ENCODE peak calls at places on chromosomes 4 and X, in nine cellular contexts. N is T-helper 1 cell, D is AG09319, E is SK-N-SH, Y is KG1, P is tibial artery, G is uterus, V is HT1080, M is fibroblast of pulmonary artery. F is an unnamed sample.

GRCh38 chrX:69146739-69147138 is 18.5 kb downstream of the PJA1 start:
- DNase-seq in E (no peak), G (no peak), M (no peak), Y (no peak), P (no peak), D (no peak), N (no peak), V (no peak), F (no peak)

GRCh38 chrX:31435592-31435991 is 363.8 kb upstream of the FTHL17 start:
- DNase-seq in V (no peak), E (no peak), P (no peak), D (no peak), N (no peak), G (no peak), Y (no peak), M (peak; percentile 8), F (no peak)

GRCh38 chr4:106691749-106692148 is 323.2 kb upstream of the GIMD1 start:
- DNase-seq in V (peak; percentile 28), E (peak; percentile 16), G (no peak), M (peak; percentile 22), N (no peak), P (no peak), D (no peak), Y (no peak), F (no peak)

GRCh38 chrX:21655901-21656586 is 2.1 kb downstream of the KLHL34 start:
- DNase-seq in D (no peak), E (peak; percentile 15), N (no peak), M (no peak), G (no peak), Y (no peak), V (no peak), P (no peak), F (no peak)

GRCh38 chr4:175891863-175892262 is 79.8 kb upstream of the GPM6A start:
- DNase-seq in Y (no peak), M (peak; percentile 32), P (no peak), N (no peak), G (no peak), V (peak; percentile 31), E (peak; percentile 1), D (no peak), F (no peak)

GRCh38 chr4:137960371-137961050 is 281.6 kb downstream of the SLC7A11 start:
- DNase-seq in G (no peak), M (peak; percentile 75), P (no peak), D (peak; percentile 32), Y (no peak), V (peak; percentile 76), N (no peak), E (no peak), F (no peak)

GRCh38 chr4:175882891-175883290 is 70.8 kb upstream of the GPM6A start:
- DNase-seq in M (no peak), G (no peak), E (no peak), V (no peak), D (no peak), P (no peak), N (no peak), Y (no peak), F (no peak)

GRCh38 chrX:71917621-71918341 is 7.1 kb downstream of the NHSL2 start:
- DNase-seq in N (no peak), Y (no peak), G (peak; percentile 30), V (peak; percentile 86), E (no peak), M (peak; percentile 65), P (no peak), D (no peak), F (no peak)

GRCh38 chrX:37922926-37923325 is 75.6 kb upstream of the DYNLT3 start:
- DNase-seq in Y (no peak), G (no peak), V (no peak), D (no peak), E (no peak), M (peak; percentile 8), N (no peak), P (no peak), F (no peak)

GRCh38 chrX:1354036-1355019 is 17.7 kb downstream of the IL3RA start:
- DNase-seq in V (no peak), N (no peak), E (no peak), Y (no peak), D (no peak), G (no peak), P (no peak), M (no peak), F (no peak)

GRCh38 chr4:130356873-130357272 is 1260.9 kb downstream of the C4orf33 start:
- DNase-seq in E (no peak), Y (no peak), N (no peak), G (no peak), M (no peak), P (no peak), V (no peak), D (no peak), F (no peak)

GRCh38 chr4:116877069-116877468 is 208.3 kb downstream of the TRAM1L1 start:
- DNase-seq in D (no peak), P (no peak), N (no peak), G (no peak), M (no peak), V (no peak), Y (no peak), E (no peak), F (no peak)

GRCh38 chrX:2572740-2573139 is 72.0 kb upstream of the DHRSX start:
- DNase-seq in M (peak; percentile 15), E (no peak), Y (no peak), G (no peak), N (no peak), D (no peak), V (peak; percentile 55), P (peak; percentile 19), F (no peak)

GRCh38 chr4:16225996-16226815 is at the start of gene TAPT1:
- DNase-seq in E (peak; percentile 93), P (peak; percentile 92), Y (peak; percentile 16), D (no peak), G (peak; percentile 84), N (peak; percentile 62), M (peak; percentile 56), V (no peak), F (no peak)

GRCh38 chr4:3675251-3676115 is 90.7 kb upstream of the ADRA2C start:
- DNase-seq in V (peak; percentile 17), Y (no peak), M (no peak), D (no peak), G (no peak), P (peak; percentile 56), N (no peak), E (no peak), F (no peak)

GRCh38 chrX:49071877-49072711 is 1.7 kb downstream of the PRAF2 start:
- DNase-seq in D (peak; percentile 37), M (peak; percentile 73), N (no peak), V (no peak), Y (no peak), G (peak; percentile 84), E (peak; percentile 71), P (peak; percentile 89), F (no peak)

GRCh38 chr4:117137143-117137542 is 51.8 kb upstream of the TRAM1L1 start:
- DNase-seq in N (no peak), G (no peak), D (no peak), Y (no peak), V (peak; percentile 95), M (peak; percentile 55), E (no peak), P (no peak), F (no peak)

GRCh38 chrX:15579778-15580747 is 20.7 kb downstream of the ACE2 start:
- DNase-seq in E (no peak), N (no peak), Y (no peak), M (peak; percentile 81), D (no peak), V (no peak), P (no peak), G (no peak), F (no peak)

GRCh38 chrX:147875866-147876596 is 35.7 kb upstream of the FMR1 start:
- DNase-seq in P (no peak), D (no peak), M (peak; percentile 49), E (no peak), N (no peak), V (no peak), G (no peak), Y (peak; percentile 1), F (no peak)

GRCh38 chrX:106599411-106599810 is 12.4 kb upstream of the RADX start:
- DNase-seq in V (no peak), E (no peak), D (no peak), P (no peak), N (no peak), G (no peak), M (no peak), Y (no peak), F (no peak)

GRCh38 chr4:185033950-185034349 is 15.7 kb downstream of the HELT start:
- DNase-seq in E (no peak), D (no peak), V (no peak), P (no peak), G (no peak), M (no peak), N (no peak), Y (no peak), F (no peak)

GRCh38 chr4:38154681-38155588 is 194.7 kb downstream of the PTTG2 start:
- DNase-seq in M (no peak), Y (no peak), E (no peak), P (no peak), V (no peak), G (no peak), N (no peak), D (no peak), F (no peak)

GRCh38 chr4:1398686-1399507 is 7.3 kb downstream of the NKX1-1 start:
- DNase-seq in Y (no peak), P (peak; percentile 48), V (no peak), M (no peak), N (peak; percentile 4), G (peak; percentile 4), D (no peak), E (peak; percentile 12), F (no peak)

GRCh38 chr4:87326460-87326859 is 3.8 kb upstream of the HSD17B13 start:
- DNase-seq in D (no peak), Y (no peak), N (no peak), M (no peak), V (no peak), E (no peak), G (no peak), P (no peak), F (no peak)

GRCh38 chrX:111360839-111361238 is 51.2 kb downstream of the DCX start:
- DNase-seq in M (no peak), D (no peak), G (no peak), N (no peak), P (no peak), E (no peak), Y (no peak), V (no peak), F (no peak)

GRCh38 chr4:173538148-173538902 is 8.3 kb upstream of the HAND2 start:
- DNase-seq in Y (no peak), M (no peak), V (no peak), G (peak; percentile 51), N (no peak), E (peak; percentile 68), P (peak; percentile 81), D (no peak), F (peak; percentile 80)

GRCh38 chrX:111511477-111511876 is at the start of gene SERTM2:
- DNase-seq in P (no peak), Y (no peak), G (no peak), M (peak; percentile 28), V (peak; percentile 1), E (peak; percentile 7), D (no peak), N (no peak), F (no peak)

GRCh38 chrX:135463937-135464336 is 42.2 kb downstream of the SMIM10L2A start:
- DNase-seq in N (no peak), V (peak; percentile 2), Y (no peak), D (no peak), E (no peak), G (no peak), P (no peak), M (peak; percentile 17), F (no peak)

GRCh38 chrX:97367149-97367548 is 483.4 kb downstream of the RPA4 start:
- DNase-seq in V (no peak), E (no peak), N (no peak), P (no peak), M (peak; percentile 47), G (no peak), Y (no peak), D (peak; percentile 15), F (no peak)

GRCh38 chr4:184968784-184969201 is 49.5 kb upstream of the HELT start:
- DNase-seq in G (no peak), D (no peak), N (no peak), E (no peak), Y (no peak), P (no peak), V (no peak), M (no peak), F (no peak)

GRCh38 chr4:152342293-152342692 is 193.6 kb downstream of the FBXW7 start:
- DNase-seq in G (no peak), P (no peak), E (no peak), M (no peak), Y (no peak), N (no peak), D (no peak), V (peak; percentile 45), F (no peak)

F was measured in HL-60.